ENCODE peak calls at places on chromosome 13, in four cellular contexts. S is HepG2, B is K562, E is GM12878. J is an unnamed sample.

GRCh38 chr13:36418022-36418805 is 14.1 kb upstream of the CCNA1 start:
- DNase-seq in S (no peak), B (no peak), E (peak), J (no peak)

GRCh38 chr13:27806744-27807387 is 14.6 kb downstream of the GSX1 start:
- DNase-seq in S (no peak), B (no peak), E (no peak), J (no peak)

GRCh38 chr13:40940841-40941240 is 78.3 kb downstream of the ELF1 start:
- DNase-seq in S (no peak), B (no peak), E (no peak), J (no peak)

GRCh38 chr13:72437458-72437857 is 290.0 kb downstream of the MZT1 start:
- DNase-seq in S (no peak), B (no peak), E (no peak), J (no peak)

GRCh38 chr13:45554604-45555109 is 60.9 kb downstream of the ERICH6B start:
- DNase-seq in S (no peak), B (no peak), E (no peak), J (no peak)

GRCh38 chr13:40164137-40164536 is 502.3 kb downstream of the FOXO1 start:
- DNase-seq in S (no peak), B (no peak), E (no peak), J (no peak)

GRCh38 chr13:78657699-78658629 is 991 bp downstream of the OBI1 start:
- DNase-seq in S (peak), B (no peak), E (no peak), J (no peak)

GRCh38 chr13:38002596-38002995 is 133.0 kb upstream of the TRPC4 start:
- DNase-seq in S (no peak), B (no peak), E (no peak), J (no peak)

GRCh38 chr13:35704331-35704730 is 227.8 kb upstream of the MAB21L1 start:
- DNase-seq in S (no peak), B (no peak), E (no peak), J (no peak)

GRCh38 chr13:37667631-37668161 is 69.1 kb upstream of the POSTN start:
- DNase-seq in S (no peak), B (no peak), E (no peak), J (no peak)

GRCh38 chr13:71902676-71903075 is 35.7 kb upstream of the DACH1 start:
- DNase-seq in S (no peak), B (no peak), E (no peak), J (no peak)

GRCh38 chr13:50928609-50929274 is 19.2 kb downstream of the RNASEH2B start:
- DNase-seq in S (no peak), B (no peak), E (no peak), J (no peak)

GRCh38 chr13:98461525-98462240 is 115.2 kb downstream of the STK24 start:
- DNase-seq in S (no peak), B (no peak), E (no peak), J (no peak)

GRCh38 chr13:31129419-31129818 is 32.3 kb downstream of the HSPH1 start:
- DNase-seq in S (no peak), B (no peak), E (no peak), J (no peak)

GRCh38 chr13:28392896-28393295 is 102.0 kb downstream of the FLT1 start:
- DNase-seq in S (no peak), B (no peak), E (no peak), J (no peak)

GRCh38 chr13:113975416-113975815 is 1.5 kb upstream of the C13orf46 start:
- DNase-seq in S (no peak), B (no peak), E (no peak), J (peak)

GRCh38 chr13:41137241-41137640 is 4.6 kb upstream of the KBTBD6 start:
- DNase-seq in S (no peak), B (no peak), E (no peak), J (no peak)

DNA sequence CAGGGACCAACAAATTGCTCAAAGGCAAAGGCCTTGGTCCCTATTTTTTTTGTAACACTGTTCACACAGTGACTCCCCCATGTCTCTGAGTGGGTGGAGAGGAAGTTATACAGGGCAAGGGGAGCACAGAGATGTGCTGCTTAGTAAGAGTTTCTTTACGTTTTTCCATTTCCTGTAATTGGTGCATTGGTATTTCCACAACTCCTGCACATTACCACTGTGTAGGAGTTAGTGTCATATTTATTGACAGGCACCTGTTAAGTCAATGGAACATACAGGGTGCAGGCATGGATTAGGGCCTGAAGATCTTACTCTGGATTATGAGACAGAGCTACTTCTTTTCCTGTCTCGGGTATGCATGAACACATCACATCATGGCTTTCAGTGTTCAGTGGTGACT is 45.2 kb downstream of the SOX21 start:
- DNase-seq in S (no peak), B (no peak), E (no peak), J (no peak)
- TF ChIP-seq NR2C2 in S (no peak), B (no peak), E (no peak), J (no peak)

GRCh38 chr13:111965466-111966214 is 101.3 kb upstream of the SOX1 start:
- DNase-seq in S (no peak), B (no peak), E (no peak), J (no peak)

GRCh38 chr13:111967572-111968201 is 99.3 kb upstream of the SOX1 start:
- DNase-seq in S (no peak), B (no peak), E (no peak), J (no peak)

GRCh38 chr13:111964411-111965035 is 102.4 kb upstream of the SOX1 start:
- DNase-seq in S (no peak), B (no peak), E (no peak), J (no peak)

GRCh38 chr13:111968611-111969010 is 98.3 kb upstream of the SOX1 start:
- DNase-seq in S (no peak), B (no peak), E (no peak), J (no peak)

GRCh38 chr13:111966969-111967368 is 100.0 kb upstream of the SOX1 start:
- DNase-seq in S (no peak), B (no peak), E (no peak), J (no peak)
- TF ChIP-seq NR2C2 in S (no peak), B (no peak), E (no peak), J (no peak)

GRCh38 chr13:76474356-76474755 is 411.8 kb downstream of the KCTD12 start:
- DNase-seq in S (no peak), B (no peak), E (no peak), J (no peak)
- TF ChIP-seq NR2C2 in S (no peak), B (no peak), E (no peak), J (no peak)

GRCh38 chr13:77545626-77546412 is 10.3 kb downstream of the SCEL start:
- DNase-seq in S (no peak), B (no peak), E (no peak), J (no peak)
- TF ChIP-seq NR2C2 in S (no peak), B (no peak), E (no peak), J (no peak)

GRCh38 chr13:33771296-33771695 is 46.7 kb upstream of the RFC3 start:
- DNase-seq in S (no peak), B (no peak), E (no peak), J (no peak)

GRCh38 chr13:33775339-33776108 is 42.4 kb upstream of the RFC3 start:
- DNase-seq in S (no peak), B (no peak), E (no peak), J (no peak)

GRCh38 chr13:33776510-33776909 is 41.4 kb upstream of the RFC3 start:
- DNase-seq in S (no peak), B (no peak), E (no peak), J (no peak)
- TF ChIP-seq NR2C2 in S (no peak), B (no peak), E (no peak), J (no peak)

GRCh38 chr13:22915442-22916082 is 265.2 kb upstream of the SGCG start:
- DNase-seq in S (no peak), B (peak), E (no peak), J (peak)
- TF ChIP-seq NR2C2 in S (no peak), B (no peak), E (no peak), J (no peak)

DNA sequence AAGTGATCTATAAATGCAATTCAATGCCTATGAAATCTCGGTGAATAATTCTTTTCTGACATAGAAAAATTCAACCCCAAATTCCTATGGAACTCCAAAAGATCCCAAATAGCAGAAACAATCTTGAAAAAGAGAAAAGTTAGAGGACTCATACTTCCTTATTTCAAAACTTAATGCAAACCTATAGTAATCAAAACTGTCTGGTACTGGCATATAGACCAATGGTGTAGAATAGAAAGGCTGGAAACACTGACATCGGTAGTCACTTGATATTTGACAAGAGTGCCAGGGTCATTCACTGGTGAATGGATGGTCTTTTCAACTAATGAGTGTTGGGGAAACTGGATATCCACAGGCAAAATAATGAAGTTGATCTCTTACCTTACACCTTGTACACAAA is 637.1 kb upstream of the PCDH9 start:
- DNase-seq in S (no peak), B (no peak), E (no peak), J (no peak)
- TF ChIP-seq NR2C2 in S (no peak), B (no peak), E (no peak), J (no peak)

DNA sequence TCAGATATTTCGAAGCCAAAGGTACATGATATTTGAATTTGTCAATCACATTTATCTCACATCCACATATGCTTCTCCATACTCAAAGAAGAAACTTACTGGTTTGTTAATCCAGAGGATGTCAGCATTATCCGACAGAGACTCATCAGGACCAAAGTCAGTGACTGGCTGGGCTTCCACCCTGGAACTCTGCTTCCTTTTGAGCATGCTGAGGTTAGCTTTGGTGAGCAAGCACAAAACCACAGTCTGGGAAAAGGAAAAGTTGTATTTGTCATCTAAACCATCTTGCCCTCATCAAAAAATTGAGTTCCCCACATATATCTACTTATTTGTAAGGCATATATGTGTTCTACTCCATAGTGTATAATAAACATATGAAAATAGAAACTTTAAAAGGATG is 17.4 kb downstream of the NALCN start:
- DNase-seq in S (no peak), B (no peak), E (no peak), J (no peak)
- TF ChIP-seq NR2C2 in S (no peak), B (no peak), E (no peak), J (no peak)

GRCh38 chr13:91813255-91813654 is 414.8 kb downstream of the GPC5 start:
- DNase-seq in S (no peak), B (no peak), E (no peak), J (no peak)
- TF ChIP-seq NR2C2 in S (no peak), B (no peak), E (no peak), J (no peak)

J was measured in WTC11.